ENCODE peak calls at places on chromosomes 6 and 20, in four cellular contexts. One of them, this sample, is unnamed.

GRCh38 chr6:105257350-105257749 is 77.5 kb upstream of the POPDC3 start:
- DNase-seq in neural progenitor cell: no peak
- DNase-seq in activated naive CD4-positive, alpha-beta T cell: no peak
- DNase-seq in NCI-H2081: no peak
- DNase-seq in this sample: peak; percentile 7

GRCh38 chr6:1724616-1725015 is 114.9 kb downstream of the FOXC1 start:
- DNase-seq in neural progenitor cell: no peak
- DNase-seq in activated naive CD4-positive, alpha-beta T cell: no peak
- DNase-seq in NCI-H2081: peak; percentile 39
- DNase-seq in this sample: no peak

GRCh38 chr6:29667158-29667557 is 10.3 kb downstream of the MOG start:
- DNase-seq in neural progenitor cell: peak; percentile 81
- DNase-seq in activated naive CD4-positive, alpha-beta T cell: no peak
- DNase-seq in NCI-H2081: no peak
- DNase-seq in this sample: peak; percentile 22

GRCh38 chr20:5000263-5001173 is 792 bp downstream of the SLC23A2 start:
- DNase-seq in neural progenitor cell: peak; percentile 62
- DNase-seq in activated naive CD4-positive, alpha-beta T cell: peak; percentile 14
- DNase-seq in NCI-H2081: no peak
- DNase-seq in this sample: peak; percentile 54

GRCh38 chr20:21607971-21608735 is 94.3 kb upstream of the NKX2-2 start:
- DNase-seq in neural progenitor cell: no peak
- DNase-seq in activated naive CD4-positive, alpha-beta T cell: no peak
- DNase-seq in NCI-H2081: peak; percentile 84
- DNase-seq in this sample: no peak

GRCh38 chr6:119347466-119348307 is 1.9 kb downstream of the MAN1A1 start:
- DNase-seq in neural progenitor cell: no peak
- DNase-seq in activated naive CD4-positive, alpha-beta T cell: peak; percentile 3
- DNase-seq in NCI-H2081: no peak
- DNase-seq in this sample: peak; percentile 48

GRCh38 chr6:141393405-141394124 is 739.2 kb upstream of the GJE1 start:
- DNase-seq in neural progenitor cell: no peak
- DNase-seq in activated naive CD4-positive, alpha-beta T cell: no peak
- DNase-seq in NCI-H2081: no peak
- DNase-seq in this sample: no peak

GRCh38 chr6:50899306-50899840 is 80.7 kb downstream of the TFAP2B start:
- DNase-seq in neural progenitor cell: no peak
- DNase-seq in activated naive CD4-positive, alpha-beta T cell: no peak
- DNase-seq in NCI-H2081: no peak
- DNase-seq in this sample: no peak

GRCh38 chr20:3235661-3236324 is 3.2 kb downstream of the SLC4A11 start:
- DNase-seq in neural progenitor cell: no peak
- DNase-seq in activated naive CD4-positive, alpha-beta T cell: no peak
- DNase-seq in NCI-H2081: no peak
- DNase-seq in this sample: no peak

GRCh38 chr20:16263582-16263981 is 309.7 kb downstream of the KIF16B start:
- DNase-seq in neural progenitor cell: no peak
- DNase-seq in activated naive CD4-positive, alpha-beta T cell: no peak
- DNase-seq in NCI-H2081: no peak
- DNase-seq in this sample: no peak

GRCh38 chr20:53227523-53227922 is 255.4 kb downstream of the TSHZ2 start:
- DNase-seq in neural progenitor cell: no peak
- DNase-seq in activated naive CD4-positive, alpha-beta T cell: no peak
- DNase-seq in NCI-H2081: no peak
- DNase-seq in this sample: no peak

This sample was measured in left kidney.